ENCODE peak calls at places on chromosomes 5 and 9, in nine cellular contexts. V is ovary, U is heart left ventricle, A is A549, T is Peyer's patch, O is suprapubic skin, N is uterus, C is adrenal gland, P is IMR-90. W is an unnamed sample.

GRCh38 chr5:142015781-142016533 is 3.1 kb upstream of the GNPDA1 start:
- DNase-seq in V (no peak), U (peak), A (no peak), T (no peak), O (no peak), N (no peak), C (peak), P (peak), W (no peak)

GRCh38 chr9:128683340-128684064 is 5.5 kb upstream of the SET start:
- DNase-seq in V (peak), U (peak), A (peak), T (peak), O (peak), N (peak), C (peak), P (peak), W (peak)

GRCh38 chr5:122313001-122313402 is 965 bp downstream of the SNCAIP start:
- DNase-seq in V (peak), U (no peak), A (no peak), T (no peak), O (no peak), N (peak), C (no peak), P (peak), W (peak)

GRCh38 chr5:78320461-78320860 is 26.0 kb upstream of the AP3B1 start:
- DNase-seq in V (no peak), U (no peak), A (peak), T (no peak), O (no peak), N (no peak), C (peak), P (peak), W (no peak)

GRCh38 chr9:89940625-89941024 is 335.8 kb downstream of the GADD45G start:
- DNase-seq in V (no peak), U (no peak), A (peak), T (no peak), O (no peak), N (no peak), C (peak), P (peak), W (peak)

GRCh38 chr5:116320486-116320885 is 235.7 kb downstream of the COMMD10 start:
- DNase-seq in V (no peak), U (no peak), A (no peak), T (no peak), O (no peak), N (no peak), C (no peak), P (peak), W (no peak)

GRCh38 chr9:133119461-133120342 is 1.3 kb downstream of the RALGDS start:
- DNase-seq in V (no peak), U (no peak), A (no peak), T (no peak), O (no peak), N (peak), C (no peak), P (peak), W (no peak)

GRCh38 chr5:170585278-170585677 is 81.5 kb downstream of the KCNIP1 start:
- DNase-seq in V (no peak), U (no peak), A (no peak), T (no peak), O (no peak), N (no peak), C (no peak), P (no peak), W (no peak)

GRCh38 chr5:91499943-91500531 is 116.9 kb upstream of the ARRDC3 start:
- DNase-seq in V (no peak), U (no peak), A (peak), T (no peak), O (no peak), N (no peak), C (no peak), P (peak), W (no peak)

GRCh38 chr5:56454219-56454862 is 221.2 kb upstream of the ANKRD55 start:
- DNase-seq in V (no peak), U (no peak), A (no peak), T (no peak), O (no peak), N (no peak), C (no peak), P (no peak), W (no peak)

GRCh38 chr9:127982912-127983311 is 2.1 kb upstream of the EEIG1 start:
- DNase-seq in V (no peak), U (no peak), A (no peak), T (no peak), O (no peak), N (no peak), C (no peak), P (no peak), W (no peak)

GRCh38 chr9:96556701-96557461 is 62.8 kb downstream of the CDC14B start:
- DNase-seq in V (no peak), U (no peak), A (no peak), T (no peak), O (peak), N (no peak), C (no peak), P (no peak), W (no peak)

DNA sequence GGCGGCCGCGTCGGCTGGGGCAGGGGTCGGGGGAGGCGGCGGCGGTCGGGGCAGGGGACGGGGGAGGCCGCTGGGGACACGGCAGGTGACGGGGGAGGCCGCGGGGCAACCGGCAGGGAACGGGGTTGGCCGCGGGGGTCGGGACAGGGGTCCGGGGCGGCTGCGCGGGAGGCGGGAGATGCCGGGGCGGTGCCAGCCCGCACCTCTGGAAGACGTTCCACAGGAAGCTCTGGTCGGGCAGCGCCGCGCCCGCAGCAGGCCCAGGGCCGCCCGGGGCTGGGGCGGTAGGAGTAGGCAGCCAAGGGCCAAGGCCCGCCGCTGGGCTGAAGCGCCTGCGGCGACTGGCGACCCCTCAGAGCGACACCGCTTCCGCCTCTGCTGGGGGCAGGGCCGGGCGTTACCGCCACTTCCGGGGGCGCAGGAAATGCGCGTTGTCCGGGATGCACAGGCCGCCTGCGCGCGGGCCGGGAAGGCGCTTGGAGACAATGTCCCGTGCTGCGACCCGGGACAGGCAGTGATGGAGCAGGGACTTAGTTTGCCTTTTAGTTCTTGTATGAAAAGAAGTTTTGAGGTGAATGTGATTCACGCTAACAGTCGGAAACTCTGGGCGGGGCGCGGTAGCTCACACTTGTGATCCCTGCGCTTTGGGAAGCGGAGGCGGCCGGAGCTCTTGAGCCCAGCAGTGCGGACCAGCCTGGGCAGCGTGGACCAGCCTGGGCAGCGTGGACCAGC is 110.0 kb upstream of the LPCAT1 start:
- DNase-seq in V (peak), U (peak), A (peak), T (peak), O (no peak), N (peak), C (peak), P (peak), W (peak)
- TF ChIP-seq POLR2A in V (peak), U (no peak), A (peak), T (peak), O (peak), N (peak), C (peak), P (peak), W (peak)

DNA sequence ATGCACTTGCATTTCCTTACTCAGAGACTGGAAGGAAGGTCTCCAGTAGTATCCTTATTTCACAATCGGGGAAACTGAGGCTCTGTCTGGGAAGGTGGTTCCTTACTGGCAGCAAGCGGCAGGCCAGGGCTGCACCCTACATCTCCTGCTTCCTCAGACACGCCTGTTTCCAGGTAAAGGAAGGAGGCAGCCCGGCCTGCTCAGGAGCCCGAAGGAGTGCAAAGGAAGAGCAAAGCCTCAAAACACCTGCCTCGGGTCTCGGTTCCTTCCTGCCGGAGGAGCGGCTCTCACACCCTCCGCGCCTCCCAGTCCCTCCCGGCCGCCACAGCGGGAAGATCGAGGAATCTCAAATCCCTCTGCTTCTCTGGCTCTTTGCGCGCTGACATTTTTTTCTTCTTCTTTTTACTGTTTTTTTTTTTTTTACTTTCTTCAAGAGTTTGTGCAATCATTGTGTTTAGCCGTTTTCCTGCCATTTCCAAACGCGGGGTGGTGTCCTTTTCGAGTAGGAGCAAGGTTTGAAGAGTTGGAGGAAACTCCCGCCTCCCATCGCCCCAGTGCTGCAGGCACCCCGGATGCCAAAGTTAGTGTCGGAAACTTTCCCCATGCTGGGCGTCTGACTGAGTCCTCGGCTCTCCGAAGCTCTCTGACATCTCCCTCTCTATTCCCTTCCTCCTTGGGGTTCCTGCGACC is 1.0 kb downstream of the GGTA1 start:
- DNase-seq in V (peak), U (peak), A (peak), T (no peak), O (no peak), N (peak), C (peak), P (peak), W (peak)
- TF ChIP-seq CTCF in V (no peak), U (no peak), A (peak), T (no peak), O (no peak), N (no peak), C (no peak), P (no peak), W (no peak)

GRCh38 chr9:121648799-121649198 is 2.6 kb upstream of the DAB2IP start:
- DNase-seq in V (no peak), U (no peak), A (no peak), T (peak), O (no peak), N (no peak), C (no peak), P (no peak), W (no peak)

GRCh38 chr9:121648172-121648571 is 3.3 kb upstream of the DAB2IP start:
- DNase-seq in V (no peak), U (no peak), A (no peak), T (peak), O (no peak), N (no peak), C (no peak), P (no peak), W (no peak)

GRCh38 chr9:121645853-121646807 is 5.3 kb upstream of the DAB2IP start:
- DNase-seq in V (no peak), U (peak), A (no peak), T (peak), O (no peak), N (no peak), C (peak), P (no peak), W (no peak)

GRCh38 chr9:121645003-121645402 is 6.4 kb upstream of the DAB2IP start:
- DNase-seq in V (peak), U (no peak), A (no peak), T (peak), O (no peak), N (peak), C (no peak), P (no peak), W (no peak)

DNA sequence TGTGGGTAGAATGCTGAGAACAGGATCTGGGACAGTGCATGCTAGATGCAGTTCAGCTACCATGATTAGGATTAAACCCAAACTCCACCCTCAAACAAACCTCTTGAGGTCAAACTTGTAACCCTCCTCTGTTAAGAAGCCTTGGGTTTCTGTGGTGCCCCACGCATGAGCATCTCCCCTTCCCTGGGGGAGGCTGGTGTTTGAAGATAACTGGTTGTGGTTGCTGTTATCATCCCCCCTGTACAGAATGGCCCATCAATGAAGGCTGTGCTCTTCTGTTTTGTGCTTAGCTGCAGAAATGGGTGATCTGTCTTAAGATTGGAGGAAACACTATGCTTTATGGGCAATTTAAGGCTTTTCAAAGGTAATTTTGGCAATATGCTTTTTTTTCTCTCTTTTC is 4.4 kb upstream of the DAB2IP start:
- DNase-seq in V (no peak), U (no peak), A (no peak), T (no peak), O (no peak), N (no peak), C (no peak), P (no peak), W (no peak)
- H3K4me3 ChIP-seq in V (no peak), U (no peak), A (no peak), T (no peak), O (no peak), N (no peak), C (no peak), P (no peak), W (no peak)

GRCh38 chr5:134878403-134878802 is 4.2 kb downstream of the TXNDC15 start:
- DNase-seq in V (no peak), U (no peak), A (no peak), T (no peak), O (no peak), N (no peak), C (no peak), P (no peak), W (no peak)

GRCh38 chr5:134877159-134877558 is 3.0 kb downstream of the TXNDC15 start:
- DNase-seq in V (no peak), U (no peak), A (no peak), T (no peak), O (no peak), N (no peak), C (no peak), P (no peak), W (no peak)

GRCh38 chr5:134874831-134875655 is 872 bp downstream of the TXNDC15 start:
- DNase-seq in V (peak), U (peak), A (peak), T (peak), O (no peak), N (peak), C (peak), P (peak), W (peak)

GRCh38 chr5:134873494-134873893 is 677 bp upstream of the TXNDC15 start:
- DNase-seq in V (no peak), U (no peak), A (no peak), T (no peak), O (no peak), N (no peak), C (no peak), P (no peak), W (peak)

DNA sequence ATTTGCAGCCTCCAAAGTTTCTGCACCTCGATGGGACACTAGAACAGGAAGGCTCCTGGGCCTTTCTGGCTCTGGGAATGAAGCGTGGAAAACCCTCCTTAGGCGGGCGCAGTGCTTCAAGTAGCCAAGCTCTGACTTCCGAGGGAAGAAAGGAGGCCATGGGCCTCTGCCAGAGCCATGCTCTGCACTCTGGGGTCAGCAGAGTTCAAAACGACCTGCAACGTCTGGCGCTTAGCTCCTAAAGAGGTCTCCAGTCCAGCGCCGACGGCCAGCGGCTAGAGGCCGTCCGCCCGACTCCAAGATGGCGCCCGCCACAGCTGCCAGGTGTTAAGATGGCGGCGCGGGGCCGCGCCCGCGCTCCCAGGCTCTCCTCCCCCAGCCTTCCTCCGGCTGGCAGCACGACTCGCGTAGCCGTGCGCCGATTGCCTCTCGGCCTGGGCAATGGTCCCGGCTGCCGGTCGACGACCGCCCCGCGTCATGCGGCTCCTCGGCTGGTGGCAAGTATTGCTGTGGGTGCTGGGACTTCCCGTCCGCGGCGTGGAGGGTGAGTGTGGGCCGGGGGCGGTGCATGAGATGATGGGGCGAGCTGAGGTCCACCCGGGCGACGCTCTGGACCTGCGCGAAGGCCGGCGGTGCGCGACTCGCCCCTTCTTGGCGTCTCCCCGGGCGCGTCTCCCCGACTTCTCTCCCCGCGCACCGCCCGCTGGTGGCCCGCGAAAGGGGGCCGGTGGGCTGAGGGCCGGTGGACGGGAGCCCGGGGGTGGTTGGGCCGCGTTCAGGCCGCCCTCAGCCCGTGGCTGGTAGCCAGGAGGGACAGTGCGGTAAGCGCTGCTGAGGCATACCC is at the start of gene TXNDC15:
- DNase-seq in V (peak), U (peak), A (peak), T (peak), O (peak), N (peak), C (peak), P (peak), W (peak)
- TF ChIP-seq POLR2A in V (peak), U (no peak), A (peak), T (peak), O (peak), N (peak), C (peak), P (peak), W (no peak)

GRCh38 chr5:32851774-32852173 is 140.7 kb downstream of the NPR3 start:
- DNase-seq in V (no peak), U (no peak), A (no peak), T (no peak), O (no peak), N (no peak), C (no peak), P (no peak), W (no peak)

GRCh38 chr5:32854473-32854872 is 143.4 kb downstream of the NPR3 start:
- DNase-seq in V (no peak), U (no peak), A (no peak), T (no peak), O (no peak), N (no peak), C (no peak), P (no peak), W (no peak)

GRCh38 chr5:32848681-32849080 is 137.6 kb downstream of the NPR3 start:
- DNase-seq in V (no peak), U (no peak), A (no peak), T (no peak), O (no peak), N (no peak), C (no peak), P (peak), W (no peak)

GRCh38 chr5:32850792-32851191 is 139.7 kb downstream of the NPR3 start:
- DNase-seq in V (no peak), U (no peak), A (no peak), T (no peak), O (no peak), N (no peak), C (no peak), P (no peak), W (no peak)

GRCh38 chr5:32852535-32852934 is 141.4 kb downstream of the NPR3 start:
- DNase-seq in V (no peak), U (no peak), A (peak), T (no peak), O (no peak), N (no peak), C (peak), P (peak), W (no peak)
- TF ChIP-seq CTCF in V (no peak), U (peak), A (peak), T (no peak), O (no peak), N (peak), C (peak), P (peak), W (no peak)

GRCh38 chr9:98791147-98792095 is 4.9 kb downstream of the ANKS6 start:
- DNase-seq in V (peak), U (peak), A (peak), T (peak), O (peak), N (peak), C (peak), P (peak), W (peak)

GRCh38 chr9:98790601-98791146 is 5.7 kb downstream of the ANKS6 start:
- DNase-seq in V (peak), U (no peak), A (no peak), T (no peak), O (no peak), N (no peak), C (peak), P (no peak), W (no peak)

GRCh38 chr9:98793031-98793430 is 3.3 kb downstream of the ANKS6 start:
- DNase-seq in V (no peak), U (no peak), A (no peak), T (no peak), O (no peak), N (no peak), C (no peak), P (no peak), W (no peak)

GRCh38 chr9:98789765-98790600 is 6.4 kb downstream of the ANKS6 start:
- DNase-seq in V (peak), U (no peak), A (no peak), T (no peak), O (no peak), N (no peak), C (no peak), P (no peak), W (no peak)

GRCh38 chr9:98792096-98792490 is 4.3 kb downstream of the ANKS6 start:
- DNase-seq in V (no peak), U (no peak), A (no peak), T (no peak), O (no peak), N (no peak), C (no peak), P (no peak), W (peak)
- H3K4me3 ChIP-seq in V (no peak), U (no peak), A (no peak), T (no peak), O (no peak), N (no peak), C (no peak), P (no peak), W (no peak)

GRCh38 chr9:34197756-34198711 is 19.2 kb downstream of the UBAP1 start:
- DNase-seq in V (no peak), U (no peak), A (peak), T (no peak), O (no peak), N (no peak), C (peak), P (no peak), W (no peak)
- TF ChIP-seq POLR2A in V (no peak), U (no peak), A (no peak), T (no peak), O (no peak), N (no peak), C (no peak), P (no peak), W (no peak)

GRCh38 chr9:99745085-99745484 is 76.6 kb upstream of the NR4A3 start:
- DNase-seq in V (no peak), U (no peak), A (no peak), T (no peak), O (no peak), N (no peak), C (no peak), P (no peak), W (no peak)

GRCh38 chr9:99748690-99749089 is 73.0 kb upstream of the NR4A3 start:
- DNase-seq in V (no peak), U (no peak), A (no peak), T (no peak), O (no peak), N (no peak), C (no peak), P (no peak), W (no peak)

GRCh38 chr9:99749641-99750040 is 72.0 kb upstream of the NR4A3 start:
- DNase-seq in V (no peak), U (no peak), A (no peak), T (no peak), O (no peak), N (no peak), C (no peak), P (no peak), W (no peak)

GRCh38 chr9:99752710-99753109 is 69.0 kb upstream of the NR4A3 start:
- DNase-seq in V (no peak), U (no peak), A (no peak), T (no peak), O (no peak), N (no peak), C (no peak), P (peak), W (no peak)

GRCh38 chr9:99748251-99748650 is 73.4 kb upstream of the NR4A3 start:
- DNase-seq in V (no peak), U (no peak), A (no peak), T (no peak), O (no peak), N (no peak), C (no peak), P (no peak), W (no peak)
- TF ChIP-seq CTCF in V (no peak), U (no peak), A (no peak), T (no peak), O (no peak), N (no peak), C (no peak), P (no peak), W (no peak)

W was measured in lower leg skin.